ENCODE peak calls at places on chromosomes 4 and X, in eight cellular contexts. One of them, this sample, is unnamed.

GRCh38 chrX:139881130-139881529 is 51.7 kb downstream of the ATP11C start:
- DNase-seq in HFF-Myc: no peak
- DNase-seq in KG1: no peak
- DNase-seq in activated CD4-positive, CD25-positive, alpha-beta regulatory T cell treated with anti-CD3 and anti-CD28 coated beads, Interleukin-2, amount 50 U/mL, for 72 hours: no peak
- DNase-seq in NCI-H1417: no peak
- DNase-seq in NCI-H1105 treated with DMSO at 0.1 percent for 48 hours: no peak
- DNase-seq in NCI-H510A: no peak
- DNase-seq in T-helper 2 cell: no peak
- DNase-seq in this sample: no peak

GRCh38 chr4:163484906-163485305 is 9.6 kb upstream of the TMA16 start:
- DNase-seq in NCI-H1105 treated with DMSO at 0.1 percent for 48 hours: no peak
- DNase-seq in T-helper 2 cell: peak
- DNase-seq in NCI-H510A: no peak
- DNase-seq in NCI-H1417: peak
- DNase-seq in activated CD4-positive, CD25-positive, alpha-beta regulatory T cell treated with anti-CD3 and anti-CD28 coated beads, Interleukin-2, amount 50 U/mL, for 72 hours: no peak
- DNase-seq in HFF-Myc: no peak
- DNase-seq in KG1: peak
- DNase-seq in this sample: peak

GRCh38 chrX:154546354-154547244 is at the start of gene G6PD:
- DNase-seq in HFF-Myc: no peak
- DNase-seq in NCI-H1417: peak
- DNase-seq in activated CD4-positive, CD25-positive, alpha-beta regulatory T cell treated with anti-CD3 and anti-CD28 coated beads, Interleukin-2, amount 50 U/mL, for 72 hours: no peak
- DNase-seq in NCI-H1105 treated with DMSO at 0.1 percent for 48 hours: peak
- DNase-seq in T-helper 2 cell: peak
- DNase-seq in NCI-H510A: peak
- DNase-seq in KG1: no peak
- DNase-seq in this sample: no peak

GRCh38 chr4:53775381-53775780 is 184.1 kb upstream of the LNX1 start:
- DNase-seq in NCI-H510A: no peak
- DNase-seq in KG1: no peak
- DNase-seq in T-helper 2 cell: no peak
- DNase-seq in activated CD4-positive, CD25-positive, alpha-beta regulatory T cell treated with anti-CD3 and anti-CD28 coated beads, Interleukin-2, amount 50 U/mL, for 72 hours: no peak
- DNase-seq in HFF-Myc: no peak
- DNase-seq in NCI-H1417: no peak
- DNase-seq in NCI-H1105 treated with DMSO at 0.1 percent for 48 hours: no peak
- DNase-seq in this sample: no peak

GRCh38 chrX:150625875-150626274 is 57.5 kb downstream of the MTM1 start:
- DNase-seq in T-helper 2 cell: no peak
- DNase-seq in NCI-H1105 treated with DMSO at 0.1 percent for 48 hours: no peak
- DNase-seq in KG1: no peak
- DNase-seq in NCI-H510A: no peak
- DNase-seq in NCI-H1417: no peak
- DNase-seq in HFF-Myc: no peak
- DNase-seq in activated CD4-positive, CD25-positive, alpha-beta regulatory T cell treated with anti-CD3 and anti-CD28 coated beads, Interleukin-2, amount 50 U/mL, for 72 hours: no peak
- DNase-seq in this sample: no peak

GRCh38 chrX:13120017-13120416 is 75.6 kb upstream of the FAM9C start:
- DNase-seq in NCI-H510A: no peak
- DNase-seq in NCI-H1105 treated with DMSO at 0.1 percent for 48 hours: no peak
- DNase-seq in NCI-H1417: no peak
- DNase-seq in activated CD4-positive, CD25-positive, alpha-beta regulatory T cell treated with anti-CD3 and anti-CD28 coated beads, Interleukin-2, amount 50 U/mL, for 72 hours: no peak
- DNase-seq in KG1: no peak
- DNase-seq in HFF-Myc: no peak
- DNase-seq in T-helper 2 cell: no peak
- DNase-seq in this sample: no peak

GRCh38 chr4:152565338-152565737 is 29.4 kb upstream of the FBXW7 start:
- DNase-seq in T-helper 2 cell: no peak
- DNase-seq in NCI-H1417: no peak
- DNase-seq in KG1: no peak
- DNase-seq in HFF-Myc: no peak
- DNase-seq in NCI-H1105 treated with DMSO at 0.1 percent for 48 hours: no peak
- DNase-seq in activated CD4-positive, CD25-positive, alpha-beta regulatory T cell treated with anti-CD3 and anti-CD28 coated beads, Interleukin-2, amount 50 U/mL, for 72 hours: no peak
- DNase-seq in NCI-H510A: no peak
- DNase-seq in this sample: no peak

GRCh38 chr4:1295405-1296055 is 5.8 kb downstream of the MAEA start:
- DNase-seq in NCI-H510A: no peak
- DNase-seq in HFF-Myc: no peak
- DNase-seq in T-helper 2 cell: no peak
- DNase-seq in activated CD4-positive, CD25-positive, alpha-beta regulatory T cell treated with anti-CD3 and anti-CD28 coated beads, Interleukin-2, amount 50 U/mL, for 72 hours: no peak
- DNase-seq in KG1: no peak
- DNase-seq in NCI-H1105 treated with DMSO at 0.1 percent for 48 hours: no peak
- DNase-seq in NCI-H1417: no peak
- DNase-seq in this sample: no peak

GRCh38 chrX:31092970-31093638 is 21.3 kb upstream of the FTHL17 start:
- DNase-seq in T-helper 2 cell: no peak
- DNase-seq in KG1: no peak
- DNase-seq in activated CD4-positive, CD25-positive, alpha-beta regulatory T cell treated with anti-CD3 and anti-CD28 coated beads, Interleukin-2, amount 50 U/mL, for 72 hours: no peak
- DNase-seq in HFF-Myc: no peak
- DNase-seq in NCI-H1105 treated with DMSO at 0.1 percent for 48 hours: no peak
- DNase-seq in NCI-H1417: no peak
- DNase-seq in NCI-H510A: no peak
- DNase-seq in this sample: no peak

GRCh38 chrX:38045697-38046096 is 39.3 kb downstream of the SYTL5 start:
- DNase-seq in HFF-Myc: no peak
- DNase-seq in NCI-H1417: no peak
- DNase-seq in NCI-H1105 treated with DMSO at 0.1 percent for 48 hours: no peak
- DNase-seq in KG1: no peak
- DNase-seq in T-helper 2 cell: no peak
- DNase-seq in NCI-H510A: no peak
- DNase-seq in activated CD4-positive, CD25-positive, alpha-beta regulatory T cell treated with anti-CD3 and anti-CD28 coated beads, Interleukin-2, amount 50 U/mL, for 72 hours: no peak
- DNase-seq in this sample: no peak

GRCh38 chr4:42819863-42820514 is 72.5 kb upstream of the GRXCR1 start:
- DNase-seq in NCI-H510A: no peak
- DNase-seq in KG1: no peak
- DNase-seq in NCI-H1105 treated with DMSO at 0.1 percent for 48 hours: no peak
- DNase-seq in T-helper 2 cell: no peak
- DNase-seq in NCI-H1417: no peak
- DNase-seq in HFF-Myc: no peak
- DNase-seq in activated CD4-positive, CD25-positive, alpha-beta regulatory T cell treated with anti-CD3 and anti-CD28 coated beads, Interleukin-2, amount 50 U/mL, for 72 hours: no peak
- DNase-seq in this sample: no peak

GRCh38 chr4:24887881-24888430 is 24.9 kb downstream of the CCDC149 start:
- DNase-seq in HFF-Myc: no peak
- DNase-seq in activated CD4-positive, CD25-positive, alpha-beta regulatory T cell treated with anti-CD3 and anti-CD28 coated beads, Interleukin-2, amount 50 U/mL, for 72 hours: no peak
- DNase-seq in T-helper 2 cell: no peak
- DNase-seq in NCI-H1105 treated with DMSO at 0.1 percent for 48 hours: no peak
- DNase-seq in NCI-H510A: peak
- DNase-seq in NCI-H1417: peak
- DNase-seq in KG1: no peak
- DNase-seq in this sample: no peak

GRCh38 chr4:90979551-90979950 is 852.4 kb downstream of the CCSER1 start:
- DNase-seq in NCI-H1417: peak
- DNase-seq in activated CD4-positive, CD25-positive, alpha-beta regulatory T cell treated with anti-CD3 and anti-CD28 coated beads, Interleukin-2, amount 50 U/mL, for 72 hours: no peak
- DNase-seq in KG1: no peak
- DNase-seq in T-helper 2 cell: no peak
- DNase-seq in NCI-H510A: peak
- DNase-seq in NCI-H1105 treated with DMSO at 0.1 percent for 48 hours: no peak
- DNase-seq in HFF-Myc: no peak
- DNase-seq in this sample: no peak

GRCh38 chr4:30716671-30717207 is 3.4 kb upstream of the PCDH7 start:
- DNase-seq in activated CD4-positive, CD25-positive, alpha-beta regulatory T cell treated with anti-CD3 and anti-CD28 coated beads, Interleukin-2, amount 50 U/mL, for 72 hours: no peak
- DNase-seq in NCI-H510A: no peak
- DNase-seq in NCI-H1105 treated with DMSO at 0.1 percent for 48 hours: peak
- DNase-seq in T-helper 2 cell: no peak
- DNase-seq in KG1: no peak
- DNase-seq in HFF-Myc: no peak
- DNase-seq in NCI-H1417: peak
- DNase-seq in this sample: no peak

GRCh38 chr4:76013540-76013939 is 6.2 kb upstream of the CXCL9 start:
- DNase-seq in KG1: no peak
- DNase-seq in NCI-H1105 treated with DMSO at 0.1 percent for 48 hours: no peak
- DNase-seq in T-helper 2 cell: no peak
- DNase-seq in activated CD4-positive, CD25-positive, alpha-beta regulatory T cell treated with anti-CD3 and anti-CD28 coated beads, Interleukin-2, amount 50 U/mL, for 72 hours: no peak
- DNase-seq in HFF-Myc: no peak
- DNase-seq in NCI-H510A: no peak
- DNase-seq in NCI-H1417: no peak
- DNase-seq in this sample: no peak